ENCODE peak calls at places on chromosomes 6 and 20, in ten cellular contexts. W is left cardiac atrium, B is HepG2, J is KBM-7, S is pancreas, A is lower leg skin, O is EH, Y is posterior cingulate gyrus, M is GDM1, C is G401. V is an unnamed sample.

GRCh38 chr20:23086056-23086551 is at the start of gene CD93:
- DNase-seq in W (peak), B (no peak), J (peak), S (no peak), A (peak), O (no peak), Y (no peak), M (peak), C (no peak), V (peak)

GRCh38 chr6:16476861-16477260 is 238.5 kb downstream of the GMPR start:
- DNase-seq in W (no peak), B (no peak), J (no peak), S (no peak), A (no peak), O (no peak), Y (no peak), M (no peak), C (no peak), V (no peak)

GRCh38 chr6:38427492-38428210 is 212.1 kb downstream of the BTBD9 start:
- DNase-seq in W (no peak), B (no peak), J (no peak), S (no peak), A (no peak), O (no peak), Y (no peak), M (no peak), C (no peak), V (no peak)

GRCh38 chr6:31898200-31899011 is 908 bp upstream of the EHMT2 start:
- DNase-seq in W (no peak), B (peak), J (peak), S (no peak), A (no peak), O (peak), Y (no peak), M (no peak), C (peak), V (no peak)

GRCh38 chr6:138222901-138223546 is 4.7 kb upstream of the PBOV1 start:
- DNase-seq in W (no peak), B (peak), J (no peak), S (no peak), A (no peak), O (no peak), Y (no peak), M (no peak), C (no peak), V (no peak)

GRCh38 chr6:13194852-13195251 is 133.5 kb downstream of the TBC1D7 start:
- DNase-seq in W (peak), B (peak), J (peak), S (peak), A (peak), O (peak), Y (peak), M (peak), C (peak), V (peak)

GRCh38 chr6:93407186-93407585 is 12.2 kb downstream of the EPHA7 start:
- DNase-seq in W (no peak), B (no peak), J (no peak), S (no peak), A (no peak), O (peak), Y (no peak), M (no peak), C (peak), V (no peak)

GRCh38 chr6:34914358-34914757 is 25.3 kb downstream of the ANKS1A start:
- DNase-seq in W (no peak), B (no peak), J (no peak), S (no peak), A (no peak), O (peak), Y (no peak), M (no peak), C (no peak), V (no peak)

GRCh38 chr6:73511796-73512195 is 9.0 kb downstream of the EEF1A1 start:
- DNase-seq in W (no peak), B (no peak), J (peak), S (no peak), A (no peak), O (peak), Y (no peak), M (no peak), C (no peak), V (no peak)

GRCh38 chr20:52103911-52104545 is 87.6 kb downstream of the ZFP64 start:
- DNase-seq in W (no peak), B (no peak), J (peak), S (no peak), A (no peak), O (peak), Y (no peak), M (peak), C (no peak), V (no peak)

GRCh38 chr6:3290501-3291211 is 31.9 kb downstream of the PSMG4 start:
- DNase-seq in W (no peak), B (no peak), J (no peak), S (no peak), A (peak), O (no peak), Y (no peak), M (no peak), C (no peak), V (no peak)

GRCh38 chr6:43428112-43428570 is 800 bp downstream of the ABCC10 start:
- DNase-seq in W (no peak), B (no peak), J (no peak), S (no peak), A (no peak), O (no peak), Y (no peak), M (no peak), C (peak), V (no peak)

GRCh38 chr20:22341508-22341907 is 242.9 kb downstream of the FOXA2 start:
- DNase-seq in W (no peak), B (peak), J (no peak), S (no peak), A (no peak), O (peak), Y (no peak), M (no peak), C (no peak), V (no peak)

GRCh38 chr6:119060255-119060907 is 18.1 kb downstream of the FAM184A start:
- DNase-seq in W (no peak), B (no peak), J (no peak), S (no peak), A (no peak), O (no peak), Y (no peak), M (no peak), C (no peak), V (no peak)

GRCh38 chr20:44720994-44721784 is 6.0 kb downstream of the CCN5 start:
- DNase-seq in W (peak), B (no peak), J (no peak), S (no peak), A (peak), O (peak), Y (no peak), M (no peak), C (no peak), V (peak)

GRCh38 chr6:38436726-38437465 is 202.8 kb downstream of the BTBD9 start:
- DNase-seq in W (no peak), B (no peak), J (no peak), S (no peak), A (no peak), O (peak), Y (no peak), M (no peak), C (no peak), V (no peak)

GRCh38 chr6:84804720-84805119 is 40.3 kb upstream of the TBX18 start:
- DNase-seq in W (no peak), B (no peak), J (no peak), S (no peak), A (no peak), O (peak), Y (no peak), M (no peak), C (no peak), V (no peak)

GRCh38 chr6:156699017-156699421 is 78.2 kb upstream of the ARID1B start:
- DNase-seq in W (no peak), B (no peak), J (no peak), S (no peak), A (no peak), O (peak), Y (no peak), M (no peak), C (no peak), V (no peak)

GRCh38 chr6:158481612-158482473 is 78.0 kb upstream of the TMEM181 start:
- DNase-seq in W (no peak), B (no peak), J (no peak), S (no peak), A (no peak), O (peak), Y (no peak), M (no peak), C (no peak), V (no peak)

GRCh38 chr6:14818422-14818884 is 427.4 kb upstream of the JARID2 start:
- DNase-seq in W (peak), B (no peak), J (no peak), S (no peak), A (peak), O (no peak), Y (no peak), M (no peak), C (no peak), V (peak)

GRCh38 chr6:25278914-25279747 is at the start of gene CARMIL1:
- DNase-seq in W (peak), B (peak), J (peak), S (peak), A (peak), O (peak), Y (peak), M (peak), C (peak), V (peak)

GRCh38 chr6:5809471-5809870 is 197.3 kb downstream of the NRN1 start:
- DNase-seq in W (no peak), B (no peak), J (no peak), S (no peak), A (no peak), O (no peak), Y (no peak), M (no peak), C (no peak), V (no peak)

GRCh38 chr6:113901482-113901881 is 44.3 kb downstream of the MARCKS start:
- DNase-seq in W (no peak), B (no peak), J (no peak), S (no peak), A (no peak), O (peak), Y (no peak), M (no peak), C (no peak), V (no peak)

GRCh38 chr6:164022632-164023031 is 608.1 kb downstream of the QKI start:
- DNase-seq in W (no peak), B (no peak), J (no peak), S (no peak), A (no peak), O (no peak), Y (no peak), M (no peak), C (no peak), V (no peak)

GRCh38 chr6:157596886-157597285 is 215.9 kb downstream of the ZDHHC14 start:
- DNase-seq in W (no peak), B (no peak), J (no peak), S (no peak), A (no peak), O (peak), Y (no peak), M (no peak), C (no peak), V (no peak)

GRCh38 chr6:126721581-126722145 is 381.7 kb downstream of the CENPW start:
- DNase-seq in W (no peak), B (no peak), J (no peak), S (no peak), A (no peak), O (peak), Y (no peak), M (no peak), C (no peak), V (no peak)

GRCh38 chr6:167311286-167311685 is 13.6 kb upstream of the TTLL2 start:
- DNase-seq in W (no peak), B (no peak), J (no peak), S (no peak), A (no peak), O (no peak), Y (peak), M (no peak), C (peak), V (no peak)

V was measured in left ventricle myocardium superior.